ENCODE peak calls at places on chromosomes 13 and 19, in five cellular contexts. Q is breast epithelium; N is WTC11; J is activated B cell treated with CpG ODN at 0.5 μM for 24 hours; G is CD4-positive, alpha-beta T cell. R is an unnamed sample.

GRCh38 chr13:50320297-50320862 is 305.1 kb downstream of the KCNRG start:
- DNase-seq in Q (no peak), N (no peak), J (no peak), G (no peak), R (no peak)

GRCh38 chr19:29596885-29597525 is 9.1 kb upstream of the POP4 start:
- DNase-seq in Q (no peak), N (no peak), J (no peak), G (no peak), R (no peak)

GRCh38 chr19:53394974-53395839 is at the start of gene ZNF765:
- DNase-seq in Q (peak; percentile 96), N (peak; percentile 96), J (peak; percentile 98), G (peak; percentile 93), R (peak; percentile 95)

GRCh38 chr19:48350856-48351255 is 12.9 kb downstream of the TMEM143 start:
- DNase-seq in Q (no peak), N (no peak), J (no peak), G (no peak), R (no peak)

GRCh38 chr19:18558202-18558555 is 509 bp downstream of the KXD1 start:
- DNase-seq in Q (no peak), N (no peak), J (no peak), G (no peak), R (no peak)

GRCh38 chr13:113040031-113040430 is 65.6 kb upstream of the F7 start:
- DNase-seq in Q (no peak), N (no peak), J (no peak), G (no peak), R (no peak)

GRCh38 chr19:49684251-49684982 is 5.0 kb upstream of the ADM5 start:
- DNase-seq in Q (no peak), N (peak; percentile 70), J (no peak), G (no peak), R (peak; percentile 52)

GRCh38 chr13:41452462-41452861 is 4.9 kb upstream of the RGCC start:
- DNase-seq in Q (no peak), N (no peak), J (no peak), G (no peak), R (no peak)

GRCh38 chr13:51249767-51250741 is 27.9 kb downstream of the FAM124A start:
- DNase-seq in Q (no peak), N (no peak), J (no peak), G (no peak), R (no peak)

GRCh38 chr19:54431255-54431838 is 16.1 kb downstream of the TTYH1 start:
- DNase-seq in Q (peak; percentile 89), N (no peak), J (no peak), G (no peak), R (no peak)

GRCh38 chr19:56133858-56134654 is 7.0 kb upstream of the ZNF444 start:
- DNase-seq in Q (no peak), N (no peak), J (no peak), G (no peak), R (peak; percentile 88)

DNA sequence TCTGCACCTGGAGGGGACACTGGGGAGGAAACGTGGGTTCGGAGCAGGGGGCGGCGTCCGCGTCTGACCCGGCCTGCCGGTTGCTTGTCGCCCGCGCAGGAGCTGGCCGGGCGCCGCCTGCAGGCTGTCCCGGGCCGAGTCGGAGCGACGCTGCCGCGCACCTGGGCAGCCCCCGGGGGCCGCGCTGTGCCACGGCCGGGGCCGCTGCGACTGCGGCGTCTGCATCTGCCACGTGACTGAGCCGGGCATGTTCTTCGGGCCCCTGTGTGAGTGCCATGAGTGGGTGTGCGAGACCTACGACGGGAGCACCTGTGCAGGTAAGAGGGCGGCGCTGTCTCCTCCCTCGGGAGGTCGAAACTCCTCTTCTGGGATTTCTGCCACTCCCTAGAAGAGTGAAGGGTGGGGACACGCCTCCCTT is 1.3 kb downstream of the ITGBL1 start:
- DNase-seq in Q (no peak), N (peak; percentile 61), J (no peak), G (no peak), R (no peak)
- TF ChIP-seq CTCF in Q (peak; percentile 33), N (no peak), J (no peak), G (no peak), R (no peak)

GRCh38 chr19:7542556-7543348 is 7.2 kb downstream of the PNPLA6 start:
- DNase-seq in Q (no peak), N (no peak), J (no peak), G (no peak), R (no peak)
- TF ChIP-seq CTCF in Q (no peak), N (no peak), J (no peak), G (no peak), R (no peak)

DNA sequence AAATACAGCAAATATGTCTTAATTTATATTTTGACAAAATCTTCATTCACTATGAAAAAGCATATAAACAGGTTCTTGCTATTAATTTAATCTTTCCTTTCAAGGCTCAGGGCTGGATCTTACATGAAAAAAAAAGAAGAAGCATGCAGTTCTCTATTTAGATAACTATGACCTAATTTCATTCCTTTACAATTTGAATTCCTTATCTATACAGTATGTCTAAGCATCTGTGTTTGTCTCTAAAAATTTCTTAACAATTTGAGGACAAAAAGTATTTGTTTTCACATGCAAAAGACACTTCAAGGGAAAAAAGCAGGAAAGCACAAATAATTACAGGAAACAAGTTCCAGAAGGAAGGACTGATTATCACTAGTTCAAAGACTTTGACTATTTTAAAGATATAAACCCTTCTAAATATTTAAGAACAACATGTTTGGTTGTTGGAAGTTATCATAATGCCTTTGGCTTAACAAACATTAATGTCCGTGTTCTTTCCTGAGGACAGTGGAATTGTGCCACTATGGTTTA is 157.5 kb downstream of the TBC1D4 start:
- DNase-seq in Q (no peak), N (no peak), J (no peak), G (no peak), R (no peak)
- TF ChIP-seq CTCF in Q (no peak), N (no peak), J (no peak), G (no peak), R (no peak)

GRCh38 chr19:16232568-16232967 is 34.9 kb downstream of the AP1M1 start:
- DNase-seq in Q (no peak), N (no peak), J (no peak), G (no peak), R (no peak)
- TF ChIP-seq CTCF in Q (no peak), N (no peak), J (no peak), G (no peak), R (no peak)